ENCODE peak calls at places on chromosome 5, in six cellular contexts. V is HFFc6, H is endothelial cell, Z is esophagus squamous epithelium, U is PC-3, S is IMR-90. C is an unnamed sample.

GRCh38 chr5:139651863-139652787 is 4.0 kb downstream of the CXXC5 start:
- DNase-seq in S (peak; percentile 94), H (peak; percentile 42), V (peak; percentile 92), Z (no peak), U (peak; percentile 73), C (no peak)

GRCh38 chr5:65203746-65204145 is 278.0 kb downstream of the ADAMTS6 start:
- DNase-seq in U (peak; percentile 78), Z (no peak), S (peak; percentile 95), H (no peak), V (peak; percentile 90), C (no peak)

GRCh38 chr5:139707445-139708003 is 59.4 kb downstream of the CXXC5 start:
- DNase-seq in Z (no peak), U (no peak), S (no peak), H (no peak), V (no peak), C (no peak)

GRCh38 chr5:151591144-151591819 is at the start of gene FAT2:
- DNase-seq in S (no peak), Z (no peak), H (no peak), V (no peak), U (no peak), C (no peak)

GRCh38 chr5:150131978-150132694 is 23.5 kb downstream of the PDGFRB start:
- DNase-seq in Z (no peak), S (peak; percentile 19), U (no peak), H (no peak), V (peak; percentile 26), C (no peak)

GRCh38 chr5:4906821-4907220 is 233.3 kb upstream of the ADAMTS16 start:
- DNase-seq in U (no peak), S (no peak), V (no peak), Z (no peak), H (no peak), C (no peak)

GRCh38 chr5:93604119-93604963 is 21.3 kb downstream of the NR2F1 start:
- DNase-seq in U (no peak), H (no peak), Z (no peak), V (no peak), S (peak; percentile 67), C (no peak)

GRCh38 chr5:149939572-149939971 is 5.0 kb downstream of the PDE6A start:
- DNase-seq in V (no peak), U (peak; percentile 95), H (no peak), Z (no peak), S (no peak), C (no peak)

GRCh38 chr5:66993448-66993847 is 203.2 kb downstream of the CD180 start:
- DNase-seq in U (no peak), V (no peak), Z (no peak), H (no peak), S (no peak), C (no peak)

GRCh38 chr5:82349651-82350050 is 71.5 kb upstream of the RPS23 start:
- DNase-seq in U (peak; percentile 28), Z (no peak), S (no peak), V (peak; percentile 13), H (peak; percentile 63), C (no peak)

GRCh38 chr5:140631063-140631462 is 1.9 kb downstream of the CD14 start:
- DNase-seq in V (no peak), U (no peak), Z (no peak), H (no peak), S (no peak), C (no peak)

GRCh38 chr5:176536132-176536901 is 885 bp downstream of the RNF44 start:
- DNase-seq in Z (no peak), U (peak; percentile 66), V (peak; percentile 51), S (peak; percentile 74), H (peak; percentile 79), C (peak; percentile 62)

GRCh38 chr5:88298425-88298824 is 29.8 kb upstream of the TMEM161B start:
- DNase-seq in S (peak; percentile 82), Z (no peak), V (peak; percentile 10), H (no peak), U (peak; percentile 12), C (no peak)

GRCh38 chr5:175778951-175779475 is 92.4 kb upstream of the CPLX2 start:
- DNase-seq in S (no peak), V (no peak), U (peak; percentile 83), H (no peak), Z (no peak), C (no peak)

GRCh38 chr5:109374625-109375024 is 35.1 kb downstream of the PJA2 start:
- DNase-seq in V (peak; percentile 12), U (no peak), S (no peak), Z (no peak), H (no peak), C (no peak)

GRCh38 chr5:133421394-133421793 is 190.9 kb downstream of the FSTL4 start:
- DNase-seq in H (peak; percentile 72), V (peak; percentile 3), Z (no peak), S (no peak), U (peak; percentile 44), C (no peak)

GRCh38 chr5:151592855-151593408 is 1.8 kb upstream of the FAT2 start:
- DNase-seq in V (no peak), Z (no peak), H (no peak), S (no peak), U (no peak), C (no peak)

GRCh38 chr5:71658916-71659661 is 60.0 kb upstream of the CARTPT start:
- DNase-seq in U (no peak), Z (no peak), V (no peak), S (no peak), H (no peak), C (no peak)

GRCh38 chr5:71666321-71666720 is 52.8 kb upstream of the CARTPT start:
- DNase-seq in U (no peak), V (no peak), S (no peak), Z (no peak), H (no peak), C (no peak)

GRCh38 chr5:71663166-71663565 is 55.9 kb upstream of the CARTPT start:
- DNase-seq in V (no peak), U (peak; percentile 7), Z (no peak), S (no peak), H (no peak), C (no peak)

GRCh38 chr5:71662381-71662780 is 56.7 kb upstream of the CARTPT start:
- DNase-seq in H (no peak), S (no peak), V (no peak), U (no peak), Z (no peak), C (no peak)

DNA sequence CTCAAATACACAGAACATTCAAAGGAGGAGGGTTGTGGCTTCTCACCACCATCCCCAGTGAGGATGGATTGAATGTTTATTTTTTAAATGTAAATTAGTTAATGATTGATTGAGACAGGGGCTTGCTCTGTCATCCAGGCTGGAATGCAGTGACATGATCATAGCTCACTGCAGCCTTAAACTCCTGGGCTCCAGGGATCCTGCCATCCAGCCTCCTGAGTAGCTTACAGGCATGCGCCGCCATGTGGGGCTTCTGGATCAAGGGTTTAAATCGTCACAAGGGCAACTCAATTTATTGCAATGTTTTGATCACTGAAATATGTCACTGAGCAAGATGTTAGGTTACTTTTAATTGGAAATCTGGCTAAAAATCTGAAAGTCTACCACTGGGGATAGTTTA is 55.5 kb upstream of the CARTPT start:
- DNase-seq in V (no peak), U (no peak), Z (no peak), H (no peak), S (no peak), C (no peak)
- TF ChIP-seq CTCF in V (no peak), U (no peak), Z (no peak), H (no peak), S (no peak), C (no peak)

GRCh38 chr5:43658499-43658898 is 55.5 kb downstream of the NNT start:
- DNase-seq in S (peak; percentile 94), V (peak; percentile 81), U (peak; percentile 41), Z (no peak), H (no peak), C (no peak)

GRCh38 chr5:43663916-43664315 is 60.9 kb downstream of the NNT start:
- DNase-seq in S (no peak), V (no peak), Z (no peak), U (no peak), H (no peak), C (no peak)

GRCh38 chr5:43664641-43665040 is 61.7 kb downstream of the NNT start:
- DNase-seq in Z (no peak), H (no peak), V (no peak), S (peak; percentile 22), U (no peak), C (no peak)

GRCh38 chr5:43659075-43659474 is 56.1 kb downstream of the NNT start:
- DNase-seq in S (no peak), V (no peak), U (no peak), H (no peak), Z (no peak), C (no peak)

DNA sequence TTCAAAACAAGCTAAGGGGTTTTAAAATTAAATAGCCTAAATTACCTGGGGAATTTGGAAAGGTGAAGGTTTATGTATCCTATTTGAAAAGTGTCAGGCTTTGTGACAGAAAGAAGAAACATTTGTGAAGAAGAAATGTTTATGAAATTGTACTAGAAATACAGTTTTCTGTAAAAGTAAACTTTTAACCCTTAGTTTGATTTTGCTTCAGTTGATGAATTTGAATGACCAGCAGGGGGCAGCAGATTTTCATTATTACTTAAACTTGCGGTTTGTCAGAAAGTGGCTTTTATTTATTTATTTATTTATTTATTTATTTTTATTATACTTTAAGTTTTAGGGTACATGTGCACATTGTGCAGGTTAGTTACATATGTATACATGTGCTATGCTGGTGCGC is 58.1 kb downstream of the NNT start:
- DNase-seq in Z (no peak), U (peak; percentile 66), S (peak; percentile 59), H (peak; percentile 30), V (peak; percentile 48), C (no peak)
- TF ChIP-seq CTCF in Z (peak; percentile 38), U (peak; percentile 62), S (peak; percentile 58), H (peak; percentile 83), V (peak; percentile 84), C (peak; percentile 62)

GRCh38 chr5:160188151-160188967 is 40.9 kb upstream of the FABP6 start:
- DNase-seq in S (peak; percentile 82), H (peak; percentile 29), U (peak; percentile 39), Z (no peak), V (peak; percentile 69), C (peak; percentile 33)
- TF ChIP-seq CTCF in S (peak; percentile 10), H (no peak), U (no peak), Z (no peak), V (peak; percentile 48), C (no peak)

GRCh38 chr5:60887096-60887495 is 43.0 kb upstream of the ELOVL7 start:
- DNase-seq in U (no peak), S (no peak), Z (no peak), H (no peak), V (no peak), C (no peak)

GRCh38 chr5:60888359-60889061 is 44.4 kb upstream of the ELOVL7 start:
- DNase-seq in S (no peak), V (no peak), U (no peak), H (no peak), Z (no peak), C (no peak)

GRCh38 chr5:60886158-60886557 is 42.1 kb upstream of the ELOVL7 start:
- DNase-seq in U (no peak), Z (no peak), V (no peak), S (no peak), H (no peak), C (no peak)

DNA sequence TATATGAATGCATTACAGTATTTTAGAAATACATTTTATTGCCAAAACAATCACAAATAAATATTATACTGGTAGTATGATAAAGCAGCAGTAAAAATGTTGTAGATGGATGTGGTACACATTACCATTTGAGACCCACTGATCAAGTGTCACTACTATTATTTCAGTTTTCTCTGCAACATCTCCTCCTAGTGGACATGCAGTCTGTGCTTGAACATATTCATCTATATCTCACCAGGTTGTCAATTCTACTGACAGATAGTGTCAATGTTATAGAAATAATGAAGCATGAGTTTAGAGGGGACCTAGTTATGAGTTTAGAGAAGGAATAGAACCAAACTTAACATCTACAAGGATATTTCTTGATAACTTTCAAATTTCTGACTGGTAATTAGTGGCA is 39.2 kb upstream of the ELOVL7 start:
- DNase-seq in S (no peak), U (peak; percentile 11), V (no peak), H (no peak), Z (no peak), C (no peak)
- TF ChIP-seq CTCF in S (no peak), U (peak; percentile 39), V (peak; percentile 77), H (peak; percentile 65), Z (no peak), C (peak; percentile 16)